ENCODE peak calls at places on chromosomes 13 and 19, in nine cellular contexts. K, H, G, W, A, M, E, S and P are unnamed samples.

GRCh38 chr13:97234742-97235141 is 12.6 kb downstream of the MBNL2 start:
- DNase-seq in G (no peak), E (no peak), S (no peak), W (no peak), A (no peak), K (peak; percentile 80), H (no peak), M (no peak), P (no peak)

GRCh38 chr13:50299546-50300249 is 284.5 kb downstream of the KCNRG start:
- DNase-seq in H (no peak), K (no peak), S (no peak), W (no peak), A (no peak), M (no peak), E (no peak), G (no peak), P (no peak)

GRCh38 chr13:49436890-49437289 is 7.0 kb downstream of the CAB39L start:
- DNase-seq in S (no peak), H (no peak), G (peak; percentile 17), W (no peak), M (no peak), A (no peak), E (no peak), K (peak; percentile 59), P (no peak)

GRCh38 chr13:21966014-21966413 is 295.1 kb downstream of the FGF9 start:
- DNase-seq in E (no peak), H (no peak), S (no peak), A (no peak), M (no peak), K (no peak), G (no peak), W (no peak), P (no peak)

GRCh38 chr19:2952953-2953481 is 8.2 kb upstream of the ZNF77 start:
- DNase-seq in A (no peak), G (no peak), S (no peak), H (no peak), M (no peak), W (no peak), K (peak; percentile 63), E (no peak), P (no peak)

GRCh38 chr13:29195459-29195858 is 375.3 kb downstream of the MTUS2 start:
- DNase-seq in A (no peak), M (no peak), W (no peak), E (no peak), G (no peak), K (no peak), H (no peak), S (no peak), P (no peak)

GRCh38 chr13:74062933-74063332 is 71.3 kb downstream of the KLF12 start:
- DNase-seq in A (no peak), W (no peak), G (peak; percentile 44), S (no peak), E (no peak), H (peak; percentile 48), K (no peak), M (peak; percentile 39), P (no peak)

GRCh38 chr19:36008336-36008978 is at the start of gene SYNE4:
- DNase-seq in W (no peak), K (peak; percentile 94), A (no peak), G (no peak), E (no peak), M (no peak), H (no peak), S (no peak), P (no peak)

GRCh38 chr13:33235078-33235477 is 50.5 kb downstream of the STARD13 start:
- DNase-seq in K (no peak), E (no peak), A (no peak), G (peak; percentile 55), H (no peak), W (no peak), S (no peak), M (no peak), P (no peak)

GRCh38 chr19:40523322-40524047 is 53.2 kb upstream of the SHKBP1 start:
- DNase-seq in W (peak; percentile 24), S (no peak), K (peak; percentile 86), M (peak; percentile 68), E (no peak), A (peak; percentile 34), G (peak; percentile 79), H (peak; percentile 57), P (no peak)

GRCh38 chr13:79503069-79503468 is 22.1 kb downstream of the NDFIP2 start:
- DNase-seq in W (no peak), M (no peak), S (no peak), H (no peak), A (no peak), E (no peak), G (no peak), K (no peak), P (no peak)

GRCh38 chr13:38093425-38093824 is 223.9 kb upstream of the TRPC4 start:
- DNase-seq in G (no peak), K (no peak), M (no peak), E (no peak), W (no peak), A (no peak), S (no peak), H (no peak), P (no peak)

GRCh38 chr19:17234911-17235617 is 9.0 kb downstream of the OCEL1 start:
- DNase-seq in A (peak; percentile 65), E (no peak), H (peak; percentile 85), K (peak; percentile 63), S (no peak), W (peak; percentile 37), M (peak; percentile 81), G (peak; percentile 51), P (no peak)

GRCh38 chr19:41265376-41266153 is 1.4 kb downstream of the HNRNPUL1 start:
- DNase-seq in E (no peak), G (peak; percentile 30), A (no peak), K (peak; percentile 75), H (peak; percentile 49), S (no peak), M (peak; percentile 24), W (no peak), P (no peak)

GRCh38 chr13:109389456-109389855 is 396.9 kb downstream of the IRS2 start:
- DNase-seq in S (no peak), M (no peak), A (no peak), G (no peak), K (no peak), H (no peak), E (no peak), W (no peak), P (no peak)

GRCh38 chr19:46624958-46625661 is at the start of gene PTGIR:
- DNase-seq in W (no peak), A (peak; percentile 39), M (no peak), H (peak; percentile 54), E (no peak), G (peak; percentile 28), K (peak; percentile 67), S (no peak), P (no peak)

GRCh38 chr13:36509369-36509768 is 77.1 kb downstream of the CCNA1 start:
- DNase-seq in A (no peak), W (no peak), H (no peak), S (no peak), G (no peak), K (no peak), E (no peak), M (no peak), P (no peak)

GRCh38 chr19:49328741-49329140 is 3.8 kb upstream of the SLC6A16 start:
- DNase-seq in M (no peak), W (no peak), H (no peak), S (no peak), E (no peak), A (no peak), G (no peak), K (no peak), P (no peak)

GRCh38 chr13:50599046-50599445 is 244.4 kb downstream of the DLEU7 start:
- DNase-seq in W (no peak), H (no peak), A (no peak), K (no peak), M (no peak), E (no peak), G (no peak), S (no peak), P (no peak)

GRCh38 chr13:25762795-25763377 is 288.9 kb downstream of the SHISA2 start:
- DNase-seq in G (no peak), M (no peak), E (no peak), W (no peak), S (no peak), K (no peak), A (no peak), H (no peak), P (no peak)

GRCh38 chr19:43673702-43674629 is 4.0 kb upstream of the PLAUR start:
- DNase-seq in S (no peak), M (no peak), K (no peak), W (no peak), G (no peak), E (no peak), A (no peak), H (no peak), P (no peak)

GRCh38 chr19:35348909-35349611 is 1.4 kb downstream of the FFAR1 start:
- DNase-seq in S (no peak), A (no peak), M (peak; percentile 17), W (no peak), K (peak; percentile 61), H (peak; percentile 29), G (no peak), E (no peak), P (no peak)

GRCh38 chr19:10294368-10294697 is 4.6 kb downstream of the ICAM5 start:
- DNase-seq in H (no peak), W (no peak), G (peak; percentile 41), E (no peak), S (no peak), A (no peak), M (no peak), K (peak; percentile 56), P (no peak)

GRCh38 chr19:3458595-3459284 is 21.6 kb downstream of the SMIM24 start:
- DNase-seq in H (no peak), M (no peak), S (no peak), W (no peak), G (peak; percentile 71), E (no peak), K (peak; percentile 89), A (no peak), P (no peak)

GRCh38 chr13:48210178-48210577 is 22.8 kb upstream of the ITM2B start:
- DNase-seq in K (no peak), E (no peak), H (no peak), M (no peak), A (no peak), W (no peak), S (no peak), G (no peak), P (no peak)

GRCh38 chr19:1361601-1362384 is 21.9 kb upstream of the NDUFS7 start:
- DNase-seq in W (no peak), E (no peak), A (no peak), G (peak; percentile 65), H (no peak), S (no peak), M (no peak), K (no peak), P (no peak)

GRCh38 chr19:49338691-49339363 is 3.6 kb downstream of the CD37 start:
- DNase-seq in K (peak; percentile 95), G (peak; percentile 59), H (peak; percentile 43), M (peak; percentile 27), S (no peak), E (no peak), A (no peak), W (no peak), P (no peak)

GRCh38 chr19:8446055-8446709 is 1.4 kb downstream of the HNRNPM start:
- DNase-seq in A (no peak), G (no peak), H (no peak), W (no peak), M (no peak), S (no peak), E (no peak), K (no peak), P (no peak)

GRCh38 chr19:44614313-44614712 is 950 bp downstream of the IGSF23 start:
- DNase-seq in H (no peak), E (no peak), S (no peak), M (no peak), G (no peak), W (no peak), K (no peak), A (no peak), P (no peak)

GRCh38 chr19:19539738-19540703 is 2.0 kb downstream of the CILP2 start:
- DNase-seq in H (peak; percentile 78), E (no peak), K (peak; percentile 82), G (peak; percentile 44), A (peak; percentile 75), W (peak; percentile 36), M (peak; percentile 83), S (no peak), P (no peak)

GRCh38 chr13:49733181-49733951 is 42.1 kb upstream of the EBPL start:
- DNase-seq in M (no peak), S (no peak), K (peak; percentile 2), A (no peak), H (no peak), G (peak; percentile 4), W (no peak), E (no peak), P (no peak)